ENCODE peak calls at places on chromosomes 2 and 18, in nine cellular contexts. J is GM13977; F is activated gamma-delta T cell treated with Interleukin-2 at 50 U/mL for 16 hours; I is CD8-positive, alpha-beta T cell; E is activated T-helper 1 cell treated with anti-CD3 and anti-CD28 coated beads, Interleukin-2, amount 50 U/mL, for 16 hours; O is germinal center; V is fibroblast of pulmonary artery; K is pancreas; U is HuH-7.5. T is an unnamed sample.
A peak's percentile ranks its signal among the peaks of the same experiment; 100 is the strongest.

GRCh38 chr2:199704358-199705238 is 146.4 kb downstream of the FTCDNL1 start:
- DNase-seq in K (no peak), F (no peak), I (no peak), O (peak; percentile 25), E (no peak), J (peak; percentile 30), V (peak; percentile 18), U (peak; percentile 33), T (peak; percentile 56)

GRCh38 chr2:120734930-120735611 is 597 bp upstream of the GLI2 start:
- DNase-seq in F (no peak), O (no peak), K (no peak), J (no peak), V (no peak), I (peak; percentile 2), U (no peak), E (no peak), T (no peak)

GRCh38 chr2:3302421-3302750 is 75.2 kb downstream of the EIPR1 start:
- DNase-seq in F (no peak), I (no peak), O (no peak), V (no peak), K (no peak), U (no peak), E (no peak), J (no peak), T (no peak)

GRCh38 chr2:104701471-104701911 is 152.4 kb upstream of the POU3F3 start:
- DNase-seq in I (no peak), U (no peak), V (no peak), E (no peak), J (no peak), F (no peak), O (no peak), K (no peak), T (no peak)

GRCh38 chr2:26913599-26914285 is 56.7 kb upstream of the MAPRE3 start:
- DNase-seq in K (no peak), I (no peak), V (peak; percentile 21), F (no peak), U (no peak), E (no peak), O (no peak), J (no peak), T (no peak)

GRCh38 chr2:10059552-10060335 is 16.4 kb downstream of the KLF11 start:
- DNase-seq in J (no peak), K (no peak), O (no peak), U (no peak), I (no peak), F (no peak), V (no peak), E (no peak), T (no peak)

GRCh38 chr2:121520641-121520994 is 10.1 kb upstream of the RNU4ATAC start:
- DNase-seq in E (no peak), U (no peak), F (no peak), I (no peak), V (no peak), K (no peak), O (no peak), J (no peak), T (no peak)

GRCh38 chr2:71888741-71889445 is 258.8 kb downstream of the CYP26B1 start:
- DNase-seq in O (no peak), F (no peak), V (no peak), K (no peak), E (no peak), J (no peak), I (no peak), U (no peak), T (no peak)

GRCh38 chr2:233189032-233189431 is 62.4 kb upstream of the ATG16L1 start:
- DNase-seq in E (no peak), K (no peak), J (no peak), F (no peak), U (no peak), I (no peak), O (no peak), V (no peak), T (no peak)

GRCh38 chr2:160077912-160078585 is 15.6 kb upstream of the PLA2R1 start:
- DNase-seq in U (no peak), K (no peak), E (no peak), J (no peak), V (no peak), F (no peak), I (no peak), O (no peak), T (no peak)

GRCh38 chr18:69882965-69883668 is 64.6 kb downstream of the CD226 start:
- DNase-seq in I (no peak), O (no peak), K (no peak), V (no peak), U (no peak), J (no peak), F (no peak), E (no peak), T (no peak)

GRCh38 chr2:101846973-101847372 is 144.8 kb upstream of the IL1R2 start:
- DNase-seq in U (no peak), V (no peak), F (no peak), E (no peak), J (no peak), K (no peak), O (no peak), I (no peak), T (no peak)

GRCh38 chr2:217356795-217357194 is 496.9 kb upstream of the TNP1 start:
- DNase-seq in F (no peak), J (no peak), O (no peak), E (no peak), K (no peak), I (no peak), V (no peak), U (no peak), T (no peak)

GRCh38 chr2:215059724-215060123 is 78.7 kb downstream of the ABCA12 start:
- DNase-seq in V (peak; percentile 6), I (no peak), O (no peak), J (no peak), U (no peak), F (no peak), K (no peak), E (no peak), T (no peak)

GRCh38 chr2:205657579-205657978 is 24.7 kb upstream of the NRP2 start:
- DNase-seq in E (no peak), U (no peak), V (peak; percentile 81), J (no peak), K (no peak), F (no peak), O (no peak), I (no peak), T (no peak)

GRCh38 chr2:51971136-51971535 is 939.2 kb upstream of the NRXN1 start:
- DNase-seq in K (no peak), F (no peak), E (no peak), V (no peak), U (no peak), O (no peak), J (no peak), I (no peak), T (no peak)

GRCh38 chr2:767944-768343 is 90.7 kb upstream of the TMEM18 start:
- DNase-seq in O (no peak), U (no peak), J (no peak), E (no peak), F (no peak), I (no peak), K (no peak), V (no peak), T (no peak)

GRCh38 chr2:12300019-12300602 is 416.6 kb upstream of the TRIB2 start:
- DNase-seq in K (no peak), U (no peak), E (no peak), I (no peak), F (no peak), V (peak; percentile 78), J (no peak), O (no peak), T (no peak)

GRCh38 chr2:197113221-197113831 is 186.8 kb upstream of the PGAP1 start:
- DNase-seq in U (no peak), J (peak; percentile 48), O (peak; percentile 36), I (no peak), K (no peak), E (no peak), V (peak; percentile 60), F (no peak), T (no peak)

GRCh38 chr2:171909261-171909660 is 13.0 kb upstream of the HAT1 start:
- DNase-seq in I (no peak), E (no peak), K (no peak), O (no peak), J (no peak), F (no peak), V (no peak), U (no peak), T (no peak)

GRCh38 chr18:23752796-23753195 is 63.5 kb downstream of the LAMA3 start:
- DNase-seq in E (no peak), J (no peak), O (no peak), I (no peak), F (no peak), K (no peak), V (peak; percentile 36), U (no peak), T (no peak)

GRCh38 chr2:201513271-201513670 is 61.7 kb downstream of the STRADB start:
- DNase-seq in O (no peak), J (no peak), I (no peak), E (no peak), F (no peak), U (no peak), K (no peak), V (no peak), T (peak; percentile 31)

GRCh38 chr2:190649798-190650390 is 1.0 kb downstream of the NAB1 start:
- DNase-seq in U (peak; percentile 25), V (peak; percentile 52), I (no peak), O (no peak), F (no peak), K (no peak), J (no peak), E (no peak), T (peak; percentile 25)

GRCh38 chr18:79754022-79754761 is 43.5 kb upstream of the KCNG2 start:
- DNase-seq in I (no peak), J (no peak), U (no peak), V (no peak), E (no peak), K (no peak), O (no peak), F (no peak), T (no peak)

GRCh38 chr2:18871430-18871829 is 282.1 kb upstream of the NT5C1B start:
- DNase-seq in I (no peak), O (no peak), K (no peak), E (no peak), U (no peak), V (no peak), F (no peak), J (no peak), T (no peak)

GRCh38 chr2:134420920-134421319 is 167.0 kb downstream of the MGAT5 start:
- DNase-seq in O (no peak), F (no peak), V (no peak), U (no peak), E (no peak), I (no peak), K (no peak), J (no peak), T (no peak)

GRCh38 chr18:41966943-41967342 is 11.9 kb downstream of the PIK3C3 start:
- DNase-seq in U (no peak), I (no peak), K (no peak), J (no peak), O (no peak), E (no peak), V (peak; percentile 34), F (no peak), T (no peak)

GRCh38 chr18:3154214-3154613 is 65.6 kb downstream of the MYOM1 start:
- DNase-seq in O (no peak), E (no peak), U (no peak), F (no peak), I (no peak), V (no peak), J (no peak), K (no peak), T (no peak)

GRCh38 chr18:34942975-34943374 is 98.2 kb upstream of the MAPRE2 start:
- DNase-seq in E (no peak), K (no peak), U (no peak), I (no peak), V (no peak), J (no peak), O (no peak), F (no peak), T (no peak)

GRCh38 chr2:132891456-132891855 is 221.5 kb upstream of the LYPD1 start:
- DNase-seq in F (no peak), J (no peak), U (no peak), E (no peak), K (no peak), V (no peak), I (no peak), O (no peak), T (no peak)

GRCh38 chr2:168802825-168803726 is 639 bp downstream of the NOSTRIN start:
- DNase-seq in E (no peak), V (no peak), K (peak; percentile 25), I (no peak), O (no peak), J (no peak), U (no peak), F (no peak), T (no peak)

T was measured in HAP-1.